ENCODE peak calls at places on chromosomes 13 and 19, in four cellular contexts. Q is NCI-H2227 treated with DMSO at 0.1 percent for 48 hours, E is SW 1271, M is G401. W is an unnamed sample.

GRCh38 chr13:41137241-41137640 is 4.6 kb upstream of the KBTBD6 start:
- DNase-seq in Q (no peak), E (no peak), M (no peak), W (no peak)

GRCh38 chr19:17448190-17448967 is at the start of gene TMEM221:
- DNase-seq in Q (no peak), E (no peak), M (no peak), W (peak; percentile 80)

GRCh38 chr13:48571121-48571901 is 38.4 kb upstream of the RCBTB2 start:
- DNase-seq in Q (no peak), E (no peak), M (no peak), W (no peak)

GRCh38 chr19:44758596-44758995 is 10.1 kb downstream of the BCL3 start:
- DNase-seq in Q (no peak), E (no peak), M (no peak), W (no peak)

GRCh38 chr13:76470991-76471390 is 415.2 kb downstream of the KCTD12 start:
- DNase-seq in Q (no peak), E (no peak), M (no peak), W (no peak)

GRCh38 chr19:48244289-48244688 is 11.4 kb downstream of the CARD8 start:
- DNase-seq in Q (no peak), E (peak; percentile 25), M (no peak), W (no peak)

GRCh38 chr19:38649305-38650179 is 2.1 kb downstream of the ACTN4 start:
- DNase-seq in Q (no peak), E (peak; percentile 31), M (no peak), W (no peak)

GRCh38 chr13:20174656-20175405 is 14.0 kb upstream of the GJA3 start:
- DNase-seq in Q (no peak), E (peak; percentile 68), M (no peak), W (no peak)

GRCh38 chr13:78430166-78430791 is 173.1 kb downstream of the POU4F1 start:
- DNase-seq in Q (no peak), E (no peak), M (no peak), W (peak; percentile 50)

GRCh38 chr13:110416131-110416584 is 109.1 kb downstream of the COL4A2 start:
- DNase-seq in Q (no peak), E (no peak), M (peak; percentile 4), W (no peak)

GRCh38 chr19:32122258-32122657 is 223.2 kb upstream of the ZNF507 start:
- DNase-seq in Q (no peak), E (no peak), M (no peak), W (no peak)

GRCh38 chr13:40974460-40975407 is 44.4 kb downstream of the ELF1 start:
- DNase-seq in Q (no peak), E (peak; percentile 18), M (no peak), W (no peak)

GRCh38 chr19:7078007-7078406 is 8.5 kb downstream of the ZNF557 start:
- DNase-seq in Q (no peak), E (peak; percentile 16), M (no peak), W (no peak)

GRCh38 chr19:50607874-50608785 is 31.6 kb downstream of the SYT3 start:
- DNase-seq in Q (peak; percentile 78), E (peak; percentile 36), M (peak; percentile 99), W (peak; percentile 98)